ENCODE peak calls at places on chromosomes 11 and 22, in seven cellular contexts. One of them, this sample, is unnamed.
A peak's percentile ranks its signal among the peaks of the same experiment; 100 is the strongest.

GRCh38 chr22:44361391-44362126 is 48.8 kb upstream of the SHISAL1 start:
- DNase-seq in ovary: peak; percentile 7
- DNase-seq in testis: no peak
- DNase-seq in HCT116: no peak
- DNase-seq in IMR-90: no peak
- DNase-seq in tibial nerve: no peak
- DNase-seq in GM12878: no peak
- DNase-seq in this sample: no peak

GRCh38 chr11:27514558-27514957 is 8.0 kb upstream of the LIN7C start:
- DNase-seq in IMR-90: peak; percentile 55
- DNase-seq in ovary: no peak
- DNase-seq in tibial nerve: no peak
- DNase-seq in HCT116: no peak
- DNase-seq in GM12878: no peak
- DNase-seq in testis: no peak
- DNase-seq in this sample: peak; percentile 64

GRCh38 chr11:2525166-2525861 is 80.5 kb downstream of the KCNQ1 start:
- DNase-seq in ovary: peak; percentile 5
- DNase-seq in GM12878: no peak
- DNase-seq in testis: no peak
- DNase-seq in IMR-90: no peak
- DNase-seq in tibial nerve: no peak
- DNase-seq in HCT116: no peak
- DNase-seq in this sample: peak; percentile 17

GRCh38 chr11:97140885-97141494 is 751.2 kb downstream of the JRKL start:
- DNase-seq in IMR-90: no peak
- DNase-seq in tibial nerve: no peak
- DNase-seq in ovary: no peak
- DNase-seq in HCT116: no peak
- DNase-seq in testis: no peak
- DNase-seq in GM12878: no peak
- DNase-seq in this sample: no peak

GRCh38 chr11:116446048-116446399 is 326.8 kb downstream of the BUD13 start:
- DNase-seq in tibial nerve: no peak
- DNase-seq in HCT116: no peak
- DNase-seq in GM12878: no peak
- DNase-seq in IMR-90: no peak
- DNase-seq in testis: no peak
- DNase-seq in ovary: no peak
- DNase-seq in this sample: no peak

GRCh38 chr11:92211576-92212167 is 12.9 kb upstream of the FAT3 start:
- DNase-seq in GM12878: no peak
- DNase-seq in HCT116: no peak
- DNase-seq in IMR-90: peak; percentile 33
- DNase-seq in testis: peak; percentile 54
- DNase-seq in tibial nerve: no peak
- DNase-seq in ovary: no peak
- DNase-seq in this sample: no peak

GRCh38 chr11:65181569-65182257 is at the start of gene CAPN1:
- DNase-seq in testis: peak; percentile 69
- DNase-seq in tibial nerve: peak; percentile 69
- DNase-seq in ovary: peak; percentile 84
- DNase-seq in IMR-90: peak; percentile 89
- DNase-seq in GM12878: peak; percentile 49
- DNase-seq in HCT116: peak; percentile 87
- DNase-seq in this sample: peak; percentile 92

GRCh38 chr22:42439821-42440674 is 7.8 kb upstream of the NFAM1 start:
- DNase-seq in tibial nerve: peak; percentile 40
- DNase-seq in GM12878: no peak
- DNase-seq in HCT116: no peak
- DNase-seq in IMR-90: peak; percentile 49
- DNase-seq in testis: no peak
- DNase-seq in ovary: no peak
- DNase-seq in this sample: no peak

GRCh38 chr11:12687740-12688139 is 13.5 kb downstream of the TEAD1 start:
- DNase-seq in HCT116: no peak
- DNase-seq in ovary: no peak
- DNase-seq in tibial nerve: no peak
- DNase-seq in testis: no peak
- DNase-seq in GM12878: no peak
- DNase-seq in IMR-90: no peak
- DNase-seq in this sample: no peak

GRCh38 chr22:50731811-50732624 is 6.0 kb upstream of the ACR start:
- DNase-seq in HCT116: peak; percentile 15
- DNase-seq in GM12878: no peak
- DNase-seq in testis: peak; percentile 49
- DNase-seq in tibial nerve: no peak
- DNase-seq in IMR-90: peak; percentile 31
- DNase-seq in ovary: no peak
- DNase-seq in this sample: peak; percentile 20

GRCh38 chr22:42608481-42609361 is 6.0 kb downstream of the POLDIP3 start:
- DNase-seq in tibial nerve: no peak
- DNase-seq in testis: no peak
- DNase-seq in GM12878: no peak
- DNase-seq in ovary: no peak
- DNase-seq in HCT116: no peak
- DNase-seq in IMR-90: peak; percentile 76
- DNase-seq in this sample: no peak

GRCh38 chr22:37561209-37562048 is 1.1 kb downstream of the CDC42EP1 start:
- DNase-seq in IMR-90: peak; percentile 86
- DNase-seq in testis: peak; percentile 96
- DNase-seq in tibial nerve: peak; percentile 99
- DNase-seq in GM12878: no peak
- DNase-seq in HCT116: peak; percentile 73
- DNase-seq in ovary: peak; percentile 94
- DNase-seq in this sample: peak; percentile 93

GRCh38 chr22:37560682-37561208 is 465 bp downstream of the CDC42EP1 start:
- DNase-seq in GM12878: no peak
- DNase-seq in ovary: peak; percentile 73
- DNase-seq in tibial nerve: no peak
- DNase-seq in testis: no peak
- DNase-seq in IMR-90: peak; percentile 53
- DNase-seq in HCT116: no peak
- DNase-seq in this sample: peak; percentile 74

GRCh38 chr22:37558815-37559214 is 1.5 kb upstream of the CDC42EP1 start:
- DNase-seq in HCT116: no peak
- DNase-seq in testis: no peak
- DNase-seq in GM12878: no peak
- DNase-seq in tibial nerve: no peak
- DNase-seq in IMR-90: no peak
- DNase-seq in ovary: no peak
- DNase-seq in this sample: no peak

GRCh38 chr22:37559521-37559900 is 769 bp upstream of the CDC42EP1 start:
- DNase-seq in HCT116: no peak
- DNase-seq in testis: no peak
- DNase-seq in GM12878: no peak
- DNase-seq in ovary: no peak
- DNase-seq in tibial nerve: no peak
- DNase-seq in IMR-90: no peak
- DNase-seq in this sample: no peak

GRCh38 chr22:37559901-37560681 is at the start of gene CDC42EP1:
- DNase-seq in IMR-90: peak; percentile 36
- DNase-seq in tibial nerve: no peak
- DNase-seq in GM12878: no peak
- DNase-seq in ovary: peak; percentile 73
- DNase-seq in testis: peak; percentile 60
- DNase-seq in HCT116: no peak
- DNase-seq in this sample: peak; percentile 68
- TF ChIP-seq POLR2A in IMR-90: peak; percentile 90
- TF ChIP-seq POLR2A in tibial nerve: peak; percentile 72
- TF ChIP-seq POLR2A in GM12878: no peak
- TF ChIP-seq POLR2A in ovary: peak; percentile 77
- TF ChIP-seq POLR2A in testis: no peak
- TF ChIP-seq POLR2A in HCT116: peak; percentile 91
- TF ChIP-seq POLR2A in this sample: no peak

DNA sequence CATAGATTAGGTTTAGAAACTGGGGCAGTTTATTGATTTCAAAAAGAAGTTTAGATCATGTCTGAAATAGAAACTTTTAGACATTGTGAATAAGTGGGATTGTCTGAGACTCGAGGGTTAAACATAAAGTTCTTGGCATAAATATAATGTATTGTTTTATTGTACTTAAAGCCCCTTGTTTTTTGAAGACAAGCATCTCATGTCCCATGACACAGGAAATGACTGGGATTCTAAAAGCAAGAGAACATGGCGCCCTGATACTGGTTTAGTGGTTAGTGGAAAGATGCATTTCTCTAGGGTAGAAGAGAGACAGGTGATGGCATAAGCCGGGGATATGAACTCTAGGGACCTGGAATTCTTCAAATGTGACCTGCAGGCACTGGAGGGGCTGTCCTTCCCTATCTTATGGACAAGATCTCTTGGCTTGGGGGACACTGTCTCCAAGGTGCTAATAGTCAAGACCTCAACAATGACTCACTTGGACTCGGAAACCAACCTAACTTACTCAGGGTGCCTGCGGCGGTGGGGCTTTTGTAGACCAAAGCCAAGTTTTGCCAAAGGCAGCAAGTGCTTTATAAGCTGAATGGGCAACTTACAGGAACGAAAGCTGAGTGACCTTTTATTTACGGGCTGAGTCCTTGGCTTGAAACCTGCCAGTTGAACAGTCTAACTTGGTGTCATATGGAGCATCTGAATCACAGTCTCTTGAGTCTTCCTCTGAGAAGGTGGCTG is 48.2 kb downstream of the UBASH3B start:
- DNase-seq in tibial nerve: no peak
- DNase-seq in testis: no peak
- DNase-seq in GM12878: no peak
- DNase-seq in HCT116: no peak
- DNase-seq in ovary: no peak
- DNase-seq in IMR-90: no peak
- DNase-seq in this sample: no peak
- H3K4me1 ChIP-seq in tibial nerve: no peaks in the 10 kb centered on the region
- H3K4me1 ChIP-seq in testis: no peaks in the 10 kb centered on the region
- H3K4me1 ChIP-seq in GM12878: no peaks in the 10 kb centered on the region
- H3K4me1 ChIP-seq in HCT116: peaks cover 27% of the 10 kb centered on the region
- H3K4me1 ChIP-seq in ovary: no peaks in the 10 kb centered on the region
- H3K4me1 ChIP-seq in IMR-90: peaks cover 15% of the 10 kb centered on the region
- H3K4me1 ChIP-seq in this sample: no peaks in the 10 kb centered on the region

GRCh38 chr11:57424137-57424801 is 2.7 kb downstream of the SLC43A3 start:
- DNase-seq in GM12878: no peak
- DNase-seq in ovary: no peak
- DNase-seq in tibial nerve: no peak
- DNase-seq in IMR-90: no peak
- DNase-seq in testis: peak; percentile 52
- DNase-seq in HCT116: no peak
- DNase-seq in this sample: no peak

GRCh38 chr11:57422669-57423068 is 4.3 kb downstream of the SLC43A3 start:
- DNase-seq in HCT116: no peak
- DNase-seq in IMR-90: no peak
- DNase-seq in ovary: no peak
- DNase-seq in GM12878: no peak
- DNase-seq in tibial nerve: no peak
- DNase-seq in testis: no peak
- DNase-seq in this sample: no peak

GRCh38 chr11:57421805-57422204 is 5.1 kb downstream of the SLC43A3 start:
- DNase-seq in ovary: no peak
- DNase-seq in HCT116: no peak
- DNase-seq in tibial nerve: no peak
- DNase-seq in IMR-90: no peak
- DNase-seq in GM12878: no peak
- DNase-seq in testis: no peak
- DNase-seq in this sample: no peak

GRCh38 chr11:57424802-57425564 is 1.9 kb downstream of the SLC43A3 start:
- DNase-seq in IMR-90: peak; percentile 95
- DNase-seq in tibial nerve: peak; percentile 82
- DNase-seq in GM12878: peak; percentile 95
- DNase-seq in testis: peak; percentile 69
- DNase-seq in HCT116: no peak
- DNase-seq in ovary: peak; percentile 63
- DNase-seq in this sample: peak; percentile 75

DNA sequence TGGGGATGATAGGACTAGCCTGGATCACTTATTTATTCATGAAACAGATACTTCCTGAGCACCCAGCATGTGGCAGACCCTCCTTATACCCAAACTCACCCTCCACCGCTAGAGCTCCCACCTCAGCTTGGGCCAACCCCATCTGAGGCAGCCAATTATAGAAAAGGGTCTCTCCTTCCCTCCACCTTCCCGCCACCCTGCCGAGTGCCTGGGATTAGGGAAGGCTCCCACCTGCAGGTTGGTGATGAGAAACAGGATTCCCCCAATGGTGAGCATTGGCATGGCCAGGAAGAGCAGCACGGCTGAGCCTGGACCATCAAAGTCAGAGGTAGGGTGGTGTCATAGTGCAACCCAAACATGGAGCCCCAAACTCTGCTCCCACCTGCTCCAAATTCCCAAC is 5.9 kb downstream of the SLC43A3 start:
- DNase-seq in HCT116: no peak
- DNase-seq in GM12878: no peak
- DNase-seq in ovary: no peak
- DNase-seq in IMR-90: no peak
- DNase-seq in tibial nerve: no peak
- DNase-seq in testis: no peak
- DNase-seq in this sample: no peak
- TF ChIP-seq POLR2A in HCT116: no peak
- TF ChIP-seq POLR2A in GM12878: no peak
- TF ChIP-seq POLR2A in ovary: no peak
- TF ChIP-seq POLR2A in IMR-90: no peak
- TF ChIP-seq POLR2A in tibial nerve: no peak
- TF ChIP-seq POLR2A in testis: no peak
- TF ChIP-seq POLR2A in this sample: no peak

DNA sequence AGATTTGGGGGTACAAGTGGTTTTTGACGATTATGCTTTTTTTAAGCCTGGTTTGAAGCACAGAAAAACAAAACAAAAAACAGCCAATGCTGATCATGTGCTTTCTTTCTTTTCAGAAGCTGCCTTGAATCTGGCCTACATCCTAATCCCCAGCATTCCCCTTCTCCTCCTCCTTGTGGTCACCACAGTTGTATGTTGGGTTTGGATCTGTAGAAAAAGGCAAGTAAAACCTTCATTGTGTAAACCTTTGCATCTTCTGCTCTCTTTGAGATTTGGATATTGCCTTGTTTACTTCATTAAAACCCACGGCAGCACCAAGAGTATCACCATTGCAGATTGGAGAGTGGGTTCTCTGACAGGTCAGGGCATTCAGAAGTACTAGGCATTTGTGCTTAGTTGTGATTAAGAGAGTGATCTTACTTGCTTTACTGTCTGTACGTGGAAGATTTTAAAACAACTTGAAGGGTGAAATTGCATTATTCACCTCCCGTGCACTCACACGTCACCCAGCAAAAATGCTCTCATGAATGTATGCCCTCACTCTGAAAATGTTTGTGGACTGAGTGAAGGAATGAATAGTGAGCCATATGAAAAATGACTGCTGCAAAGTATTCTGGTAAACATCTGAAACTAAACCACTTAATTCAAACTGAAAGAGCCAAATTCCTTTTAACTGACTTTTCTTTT is 17.0 kb downstream of the LAYN start:
- DNase-seq in ovary: no peak
- DNase-seq in IMR-90: peak; percentile 99
- DNase-seq in tibial nerve: no peak
- DNase-seq in GM12878: no peak
- DNase-seq in testis: no peak
- DNase-seq in HCT116: no peak
- DNase-seq in this sample: no peak
- H3K4me1 ChIP-seq in ovary: no peaks in the 10 kb centered on the region
- H3K4me1 ChIP-seq in IMR-90: peaks cover 47% of the 10 kb centered on the region
- H3K4me1 ChIP-seq in tibial nerve: no peaks in the 10 kb centered on the region
- H3K4me1 ChIP-seq in GM12878: no peaks in the 10 kb centered on the region
- H3K4me1 ChIP-seq in testis: no peaks in the 10 kb centered on the region
- H3K4me1 ChIP-seq in HCT116: peaks cover 16% of the 10 kb centered on the region
- H3K4me1 ChIP-seq in this sample: no peaks in the 10 kb centered on the region

This sample was measured in heart left ventricle.